ENCODE peak calls at places on chromosome 20, in six cellular contexts. One of them, this sample, is unnamed.

GRCh38 chr20:59006864-59007757 is at the start of gene CTSZ:
- DNase-seq in activated T-cell treated with anti-CD3 and anti-CD28 coated beads for 24 hours: no peak
- DNase-seq in HCT116: no peak
- DNase-seq in astrocyte of the spinal cord: no peak
- DNase-seq in DMS79: no peak
- DNase-seq in cardiac fibroblast: peak; percentile 55
- DNase-seq in this sample: peak; percentile 40

GRCh38 chr20:48350291-48350988 is 477.4 kb downstream of the PREX1 start:
- DNase-seq in activated T-cell treated with anti-CD3 and anti-CD28 coated beads for 24 hours: no peak
- DNase-seq in cardiac fibroblast: no peak
- DNase-seq in DMS79: peak; percentile 8
- DNase-seq in HCT116: no peak
- DNase-seq in astrocyte of the spinal cord: no peak
- DNase-seq in this sample: peak; percentile 21

GRCh38 chr20:39607124-39607523 is 645.0 kb downstream of the DHX35 start:
- DNase-seq in HCT116: no peak
- DNase-seq in DMS79: no peak
- DNase-seq in cardiac fibroblast: no peak
- DNase-seq in astrocyte of the spinal cord: peak; percentile 83
- DNase-seq in activated T-cell treated with anti-CD3 and anti-CD28 coated beads for 24 hours: no peak
- DNase-seq in this sample: no peak

GRCh38 chr20:5024103-5024502 is 22.8 kb upstream of the SLC23A2 start:
- DNase-seq in DMS79: no peak
- DNase-seq in astrocyte of the spinal cord: no peak
- DNase-seq in HCT116: no peak
- DNase-seq in activated T-cell treated with anti-CD3 and anti-CD28 coated beads for 24 hours: no peak
- DNase-seq in cardiac fibroblast: peak; percentile 27
- DNase-seq in this sample: no peak

GRCh38 chr20:8039048-8039447 is 19.5 kb upstream of the TMX4 start:
- DNase-seq in DMS79: no peak
- DNase-seq in cardiac fibroblast: no peak
- DNase-seq in HCT116: no peak
- DNase-seq in astrocyte of the spinal cord: no peak
- DNase-seq in activated T-cell treated with anti-CD3 and anti-CD28 coated beads for 24 hours: no peak
- DNase-seq in this sample: no peak

GRCh38 chr20:24746351-24746685 is 202.8 kb upstream of the CST7 start:
- DNase-seq in HCT116: peak; percentile 48
- DNase-seq in activated T-cell treated with anti-CD3 and anti-CD28 coated beads for 24 hours: no peak
- DNase-seq in DMS79: peak; percentile 85
- DNase-seq in cardiac fibroblast: no peak
- DNase-seq in astrocyte of the spinal cord: no peak
- DNase-seq in this sample: no peak

GRCh38 chr20:48538058-48538825 is 289.6 kb downstream of the PREX1 start:
- DNase-seq in HCT116: peak; percentile 6
- DNase-seq in DMS79: no peak
- DNase-seq in activated T-cell treated with anti-CD3 and anti-CD28 coated beads for 24 hours: no peak
- DNase-seq in cardiac fibroblast: peak; percentile 93
- DNase-seq in astrocyte of the spinal cord: peak; percentile 59
- DNase-seq in this sample: no peak

GRCh38 chr20:49318091-49318429 is 40.2 kb upstream of the ZNFX1 start:
- DNase-seq in HCT116: no peak
- DNase-seq in cardiac fibroblast: no peak
- DNase-seq in astrocyte of the spinal cord: no peak
- DNase-seq in activated T-cell treated with anti-CD3 and anti-CD28 coated beads for 24 hours: no peak
- DNase-seq in DMS79: no peak
- DNase-seq in this sample: no peak

GRCh38 chr20:49484180-49485140 is 2.0 kb upstream of the KCNB1 start:
- DNase-seq in cardiac fibroblast: peak; percentile 85
- DNase-seq in HCT116: peak; percentile 31
- DNase-seq in DMS79: peak; percentile 45
- DNase-seq in astrocyte of the spinal cord: peak; percentile 62
- DNase-seq in activated T-cell treated with anti-CD3 and anti-CD28 coated beads for 24 hours: peak; percentile 54
- DNase-seq in this sample: peak; percentile 62

GRCh38 chr20:57793421-57793820 is 83.6 kb upstream of the PMEPA1 start:
- DNase-seq in DMS79: no peak
- DNase-seq in activated T-cell treated with anti-CD3 and anti-CD28 coated beads for 24 hours: no peak
- DNase-seq in cardiac fibroblast: no peak
- DNase-seq in astrocyte of the spinal cord: no peak
- DNase-seq in HCT116: no peak
- DNase-seq in this sample: no peak

GRCh38 chr20:62063601-62063980 is 2.1 kb downstream of the TAF4 start:
- DNase-seq in cardiac fibroblast: peak; percentile 29
- DNase-seq in activated T-cell treated with anti-CD3 and anti-CD28 coated beads for 24 hours: no peak
- DNase-seq in DMS79: peak; percentile 31
- DNase-seq in astrocyte of the spinal cord: peak; percentile 25
- DNase-seq in HCT116: no peak
- DNase-seq in this sample: no peak

GRCh38 chr20:37714973-37715657 is 21.3 kb downstream of the CTNNBL1 start:
- DNase-seq in cardiac fibroblast: peak; percentile 26
- DNase-seq in activated T-cell treated with anti-CD3 and anti-CD28 coated beads for 24 hours: no peak
- DNase-seq in HCT116: no peak
- DNase-seq in DMS79: no peak
- DNase-seq in astrocyte of the spinal cord: peak; percentile 43
- DNase-seq in this sample: peak; percentile 38

GRCh38 chr20:18403269-18403668 is 63.6 kb downstream of the DZANK1 start:
- DNase-seq in astrocyte of the spinal cord: no peak
- DNase-seq in HCT116: no peak
- DNase-seq in DMS79: no peak
- DNase-seq in cardiac fibroblast: no peak
- DNase-seq in activated T-cell treated with anti-CD3 and anti-CD28 coated beads for 24 hours: no peak
- DNase-seq in this sample: no peak

GRCh38 chr20:36349384-36350170 is 43.4 kb downstream of the DLGAP4 start:
- DNase-seq in DMS79: no peak
- DNase-seq in cardiac fibroblast: no peak
- DNase-seq in HCT116: no peak
- DNase-seq in activated T-cell treated with anti-CD3 and anti-CD28 coated beads for 24 hours: no peak
- DNase-seq in astrocyte of the spinal cord: no peak
- DNase-seq in this sample: no peak

GRCh38 chr20:33552519-33552918 is 62.6 kb downstream of the CBFA2T2 start:
- DNase-seq in activated T-cell treated with anti-CD3 and anti-CD28 coated beads for 24 hours: no peak
- DNase-seq in HCT116: no peak
- DNase-seq in astrocyte of the spinal cord: no peak
- DNase-seq in DMS79: no peak
- DNase-seq in cardiac fibroblast: no peak
- DNase-seq in this sample: no peak

GRCh38 chr20:33653900-33654596 is 8.1 kb upstream of the C20orf144 start:
- DNase-seq in DMS79: peak; percentile 82
- DNase-seq in activated T-cell treated with anti-CD3 and anti-CD28 coated beads for 24 hours: no peak
- DNase-seq in cardiac fibroblast: no peak
- DNase-seq in HCT116: no peak
- DNase-seq in astrocyte of the spinal cord: no peak
- DNase-seq in this sample: no peak

GRCh38 chr20:44803383-44803941 is 6.9 kb downstream of the RIMS4 start:
- DNase-seq in cardiac fibroblast: peak; percentile 6
- DNase-seq in astrocyte of the spinal cord: no peak
- DNase-seq in HCT116: no peak
- DNase-seq in activated T-cell treated with anti-CD3 and anti-CD28 coated beads for 24 hours: no peak
- DNase-seq in DMS79: no peak
- DNase-seq in this sample: no peak

GRCh38 chr20:61589055-61589385 is 337.0 kb downstream of the CDH4 start:
- DNase-seq in astrocyte of the spinal cord: peak; percentile 83
- DNase-seq in HCT116: no peak
- DNase-seq in activated T-cell treated with anti-CD3 and anti-CD28 coated beads for 24 hours: no peak
- DNase-seq in DMS79: no peak
- DNase-seq in cardiac fibroblast: peak; percentile 45
- DNase-seq in this sample: no peak

GRCh38 chr20:6299451-6299850 is 176.6 kb upstream of the FERMT1 start:
- DNase-seq in activated T-cell treated with anti-CD3 and anti-CD28 coated beads for 24 hours: no peak
- DNase-seq in HCT116: no peak
- DNase-seq in DMS79: no peak
- DNase-seq in cardiac fibroblast: no peak
- DNase-seq in astrocyte of the spinal cord: no peak
- DNase-seq in this sample: no peak

GRCh38 chr20:47863531-47863930 is 78.2 kb upstream of the SULF2 start:
- DNase-seq in cardiac fibroblast: no peak
- DNase-seq in astrocyte of the spinal cord: no peak
- DNase-seq in DMS79: no peak
- DNase-seq in activated T-cell treated with anti-CD3 and anti-CD28 coated beads for 24 hours: no peak
- DNase-seq in HCT116: no peak
- DNase-seq in this sample: no peak

GRCh38 chr20:12482661-12483060 is 526.1 kb upstream of the SPTLC3 start:
- DNase-seq in astrocyte of the spinal cord: no peak
- DNase-seq in HCT116: no peak
- DNase-seq in activated T-cell treated with anti-CD3 and anti-CD28 coated beads for 24 hours: no peak
- DNase-seq in DMS79: no peak
- DNase-seq in cardiac fibroblast: peak; percentile 14
- DNase-seq in this sample: no peak

GRCh38 chr20:63835031-63835858 is 4.2 kb upstream of the ZBTB46 start:
- DNase-seq in activated T-cell treated with anti-CD3 and anti-CD28 coated beads for 24 hours: no peak
- DNase-seq in astrocyte of the spinal cord: peak; percentile 97
- DNase-seq in cardiac fibroblast: peak; percentile 99
- DNase-seq in DMS79: peak; percentile 94
- DNase-seq in HCT116: peak; percentile 90
- DNase-seq in this sample: peak; percentile 53

GRCh38 chr20:61263938-61264337 is 11.9 kb downstream of the CDH4 start:
- DNase-seq in astrocyte of the spinal cord: no peak
- DNase-seq in cardiac fibroblast: no peak
- DNase-seq in DMS79: no peak
- DNase-seq in HCT116: no peak
- DNase-seq in activated T-cell treated with anti-CD3 and anti-CD28 coated beads for 24 hours: no peak
- DNase-seq in this sample: no peak

GRCh38 chr20:56222201-56222600 is 26.3 kb upstream of the MC3R start:
- DNase-seq in cardiac fibroblast: no peak
- DNase-seq in astrocyte of the spinal cord: peak; percentile 45
- DNase-seq in activated T-cell treated with anti-CD3 and anti-CD28 coated beads for 24 hours: no peak
- DNase-seq in DMS79: no peak
- DNase-seq in HCT116: no peak
- DNase-seq in this sample: no peak

GRCh38 chr20:62117658-62118057 is 4.6 kb upstream of the LSM14B start:
- DNase-seq in astrocyte of the spinal cord: no peak
- DNase-seq in activated T-cell treated with anti-CD3 and anti-CD28 coated beads for 24 hours: peak; percentile 23
- DNase-seq in DMS79: no peak
- DNase-seq in HCT116: no peak
- DNase-seq in cardiac fibroblast: no peak
- DNase-seq in this sample: no peak

GRCh38 chr20:38111366-38112232 is 53.5 kb downstream of the TGM2 start:
- DNase-seq in astrocyte of the spinal cord: no peak
- DNase-seq in activated T-cell treated with anti-CD3 and anti-CD28 coated beads for 24 hours: no peak
- DNase-seq in HCT116: no peak
- DNase-seq in cardiac fibroblast: no peak
- DNase-seq in DMS79: no peak
- DNase-seq in this sample: no peak

GRCh38 chr20:43667341-43668132 is 623 bp downstream of the MYBL2 start:
- DNase-seq in HCT116: no peak
- DNase-seq in DMS79: peak; percentile 26
- DNase-seq in astrocyte of the spinal cord: no peak
- DNase-seq in cardiac fibroblast: no peak
- DNase-seq in activated T-cell treated with anti-CD3 and anti-CD28 coated beads for 24 hours: no peak
- DNase-seq in this sample: peak; percentile 55